ENCODE peak calls at places on chromosomes 2 and 18, in seven cellular contexts. One of them, this sample, is unnamed.

GRCh38 chr18:56545539-56545938 is 92.9 kb downstream of the TXNL1 start:
- DNase-seq in IMR-90: no peak
- DNase-seq in H9: no peak
- DNase-seq in H1: no peak
- DNase-seq in neuronal stem cell: no peak
- DNase-seq in mesendoderm: no peak
- DNase-seq in mesenchymal stem cell: no peak
- DNase-seq in this sample: no peak

GRCh38 chr2:50729306-50730105 is 302.4 kb downstream of the NRXN1 start:
- DNase-seq in mesenchymal stem cell: no peak
- DNase-seq in mesendoderm: peak; percentile 38
- DNase-seq in neuronal stem cell: no peak
- DNase-seq in H1: no peak
- DNase-seq in IMR-90: no peak
- DNase-seq in H9: no peak
- DNase-seq in this sample: no peak

GRCh38 chr2:70901235-70902066 is 34.2 kb upstream of the ATP6V1B1 start:
- DNase-seq in H1: no peak
- DNase-seq in H9: peak; percentile 69
- DNase-seq in IMR-90: peak; percentile 34
- DNase-seq in neuronal stem cell: no peak
- DNase-seq in mesendoderm: peak; percentile 77
- DNase-seq in mesenchymal stem cell: peak; percentile 44
- DNase-seq in this sample: no peak

GRCh38 chr2:127641846-127642510 is 4.0 kb upstream of the GPR17 start:
- DNase-seq in H1: no peak
- DNase-seq in IMR-90: no peak
- DNase-seq in neuronal stem cell: no peak
- DNase-seq in mesendoderm: no peak
- DNase-seq in H9: no peak
- DNase-seq in mesenchymal stem cell: no peak
- DNase-seq in this sample: no peak

GRCh38 chr2:1609706-1610485 is 134.4 kb downstream of the PXDN start:
- DNase-seq in H9: no peak
- DNase-seq in mesenchymal stem cell: no peak
- DNase-seq in H1: no peak
- DNase-seq in neuronal stem cell: no peak
- DNase-seq in mesendoderm: no peak
- DNase-seq in IMR-90: no peak
- DNase-seq in this sample: no peak

GRCh38 chr2:184452907-184453306 is 145.4 kb upstream of the ZNF804A start:
- DNase-seq in mesenchymal stem cell: no peak
- DNase-seq in H1: no peak
- DNase-seq in mesendoderm: peak; percentile 19
- DNase-seq in IMR-90: no peak
- DNase-seq in H9: no peak
- DNase-seq in neuronal stem cell: no peak
- DNase-seq in this sample: no peak

GRCh38 chr2:133603109-133603508 is 34.8 kb upstream of the NCKAP5 start:
- DNase-seq in mesenchymal stem cell: no peak
- DNase-seq in H9: no peak
- DNase-seq in IMR-90: no peak
- DNase-seq in neuronal stem cell: no peak
- DNase-seq in H1: no peak
- DNase-seq in mesendoderm: no peak
- DNase-seq in this sample: no peak

GRCh38 chr2:190425221-190425866 is 17.2 kb downstream of the MFSD6 start:
- DNase-seq in mesendoderm: no peak
- DNase-seq in H9: no peak
- DNase-seq in IMR-90: no peak
- DNase-seq in neuronal stem cell: no peak
- DNase-seq in mesenchymal stem cell: no peak
- DNase-seq in H1: no peak
- DNase-seq in this sample: no peak

GRCh38 chr2:213545481-213545880 is 261.2 kb downstream of the SPAG16 start:
- DNase-seq in mesendoderm: no peak
- DNase-seq in H1: no peak
- DNase-seq in mesenchymal stem cell: no peak
- DNase-seq in H9: no peak
- DNase-seq in IMR-90: no peak
- DNase-seq in neuronal stem cell: no peak
- DNase-seq in this sample: no peak

GRCh38 chr2:73982140-73982617 is 2.5 kb upstream of the TET3 start:
- DNase-seq in IMR-90: peak; percentile 53
- DNase-seq in mesendoderm: no peak
- DNase-seq in H9: no peak
- DNase-seq in mesenchymal stem cell: no peak
- DNase-seq in neuronal stem cell: no peak
- DNase-seq in H1: no peak
- DNase-seq in this sample: peak; percentile 52

GRCh38 chr2:110662560-110662959 is 15.3 kb downstream of the BUB1 start:
- DNase-seq in IMR-90: peak; percentile 64
- DNase-seq in H9: no peak
- DNase-seq in mesenchymal stem cell: peak; percentile 59
- DNase-seq in H1: no peak
- DNase-seq in mesendoderm: peak; percentile 13
- DNase-seq in neuronal stem cell: no peak
- DNase-seq in this sample: no peak

GRCh38 chr2:231900486-231900942 is 25.7 kb downstream of the NPPC start:
- DNase-seq in IMR-90: peak; percentile 55
- DNase-seq in mesenchymal stem cell: peak; percentile 71
- DNase-seq in H9: peak; percentile 95
- DNase-seq in neuronal stem cell: peak; percentile 76
- DNase-seq in mesendoderm: peak; percentile 90
- DNase-seq in H1: peak; percentile 85
- DNase-seq in this sample: peak; percentile 94

GRCh38 chr2:69013837-69014796 is 1.1 kb downstream of the ANTXR1 start:
- DNase-seq in mesendoderm: peak; percentile 56
- DNase-seq in H1: no peak
- DNase-seq in neuronal stem cell: no peak
- DNase-seq in H9: no peak
- DNase-seq in IMR-90: peak; percentile 54
- DNase-seq in mesenchymal stem cell: peak; percentile 58
- DNase-seq in this sample: no peak

GRCh38 chr2:219475697-219476604 is 22.7 kb upstream of the GMPPA start:
- DNase-seq in mesendoderm: peak; percentile 82
- DNase-seq in IMR-90: peak; percentile 45
- DNase-seq in mesenchymal stem cell: peak; percentile 56
- DNase-seq in neuronal stem cell: peak; percentile 58
- DNase-seq in H1: no peak
- DNase-seq in H9: peak; percentile 88
- DNase-seq in this sample: peak; percentile 48

GRCh38 chr2:168920504-168921157 is 19.5 kb downstream of the G6PC2 start:
- DNase-seq in mesenchymal stem cell: peak; percentile 35
- DNase-seq in H9: no peak
- DNase-seq in IMR-90: peak; percentile 34
- DNase-seq in mesendoderm: peak; percentile 28
- DNase-seq in neuronal stem cell: peak; percentile 26
- DNase-seq in H1: no peak
- DNase-seq in this sample: peak; percentile 81

GRCh38 chr2:11123001-11123809 is 32.1 kb upstream of the SLC66A3 start:
- DNase-seq in H1: no peak
- DNase-seq in mesenchymal stem cell: no peak
- DNase-seq in H9: no peak
- DNase-seq in neuronal stem cell: no peak
- DNase-seq in mesendoderm: no peak
- DNase-seq in IMR-90: no peak
- DNase-seq in this sample: no peak

DNA sequence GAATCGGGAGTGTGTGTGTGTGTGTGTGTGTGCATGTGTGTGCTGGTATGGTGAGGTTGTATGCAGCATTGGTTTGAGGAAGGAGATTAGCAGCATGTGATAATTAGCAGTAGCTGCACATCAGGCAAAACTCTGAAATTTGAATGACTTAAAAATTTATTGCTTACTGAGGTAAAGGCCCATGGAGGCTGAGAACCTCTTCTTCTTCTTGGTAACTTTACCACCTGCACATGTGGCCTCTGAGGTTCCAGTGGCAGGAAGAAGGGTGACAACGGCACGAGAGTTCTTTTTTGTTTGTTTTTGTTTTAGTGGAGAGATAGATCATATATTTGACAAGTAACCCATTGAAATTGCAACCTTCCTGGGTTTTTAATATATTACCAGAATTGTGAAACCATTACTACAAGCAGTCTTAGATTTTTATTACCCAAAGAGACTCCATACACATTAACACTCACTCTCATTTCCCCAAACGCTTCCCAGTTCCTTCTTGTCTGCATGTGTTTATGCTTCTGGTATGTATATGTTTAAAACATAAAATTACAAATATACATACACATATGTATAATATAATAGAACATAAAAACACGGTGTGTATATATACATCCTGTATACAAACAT is 292.1 kb downstream of the PTGR3 start:
- DNase-seq in IMR-90: no peak
- DNase-seq in mesenchymal stem cell: no peak
- DNase-seq in neuronal stem cell: no peak
- DNase-seq in H1: no peak
- DNase-seq in mesendoderm: no peak
- DNase-seq in H9: no peak
- DNase-seq in this sample: no peak
- H2AK5ac ChIP-seq in IMR-90: no peak overlapping the region
- H2AK5ac ChIP-seq in mesenchymal stem cell: no peak overlapping the region
- H2AK5ac ChIP-seq in neuronal stem cell: no peak overlapping the region
- H2AK5ac ChIP-seq in H1: no peak overlapping the region
- H2AK5ac ChIP-seq in mesendoderm: no peak overlapping the region
- H2AK5ac ChIP-seq in H9: no peak overlapping the region
- H2AK5ac ChIP-seq in this sample: no peak overlapping the region

DNA sequence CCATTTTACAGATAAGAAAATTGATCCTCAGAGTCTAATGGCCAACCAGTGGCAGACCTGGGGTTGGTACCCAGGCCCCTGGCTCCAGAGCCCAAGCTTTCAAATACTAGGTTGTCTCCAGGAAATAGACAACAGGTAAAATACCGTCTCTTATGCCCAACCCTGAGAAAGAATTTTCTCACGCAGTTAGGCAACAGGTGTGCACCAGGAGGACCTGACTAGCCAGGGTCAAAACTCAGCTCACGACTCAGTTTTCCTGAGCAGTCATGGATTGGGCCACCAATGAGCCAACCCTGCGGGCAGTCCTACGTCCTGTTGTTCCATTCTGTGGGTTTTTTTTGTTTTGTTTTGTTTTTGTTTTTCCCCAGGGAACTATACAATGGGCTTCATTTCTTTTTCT is 13.5 kb downstream of the TRIB2 start:
- DNase-seq in H9: no peak
- DNase-seq in mesendoderm: no peak
- DNase-seq in H1: no peak
- DNase-seq in IMR-90: no peak
- DNase-seq in neuronal stem cell: no peak
- DNase-seq in mesenchymal stem cell: no peak
- DNase-seq in this sample: peak; percentile 67
- H3K4me1 ChIP-seq in H9: no peaks in the 10 kb centered on the region
- H3K4me1 ChIP-seq in mesendoderm: no peaks in the 10 kb centered on the region
- H3K4me1 ChIP-seq in H1: peaks cover 4% of the 10 kb centered on the region
- H3K4me1 ChIP-seq in IMR-90: peaks cover 3% of the 10 kb centered on the region
- H3K4me1 ChIP-seq in neuronal stem cell: peaks cover 11% of the 10 kb centered on the region
- H3K4me1 ChIP-seq in mesenchymal stem cell: peaks cover 16% of the 10 kb centered on the region
- H3K4me1 ChIP-seq in this sample: no peaks in the 10 kb centered on the region

DNA sequence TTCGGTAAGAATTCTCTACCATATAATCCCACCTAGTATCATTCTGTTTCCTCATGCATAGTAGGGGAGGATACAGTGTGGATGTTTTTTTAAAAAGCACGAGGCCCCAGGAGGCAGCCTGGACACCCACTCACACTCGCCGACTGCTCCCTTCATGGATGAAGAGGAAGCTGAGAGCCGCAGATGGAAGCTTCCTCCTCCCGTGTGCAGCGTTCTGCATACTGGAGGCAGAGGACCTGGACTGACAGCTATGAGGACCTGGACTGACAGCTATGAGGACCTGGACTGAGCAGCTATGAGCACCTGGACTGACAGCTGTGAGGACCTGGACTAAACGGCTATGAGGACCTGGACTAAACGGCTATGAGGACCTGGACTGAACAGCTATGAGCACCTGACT is 234.4 kb downstream of the NDUFA10 start:
- DNase-seq in neuronal stem cell: no peak
- DNase-seq in mesendoderm: no peak
- DNase-seq in mesenchymal stem cell: no peak
- DNase-seq in IMR-90: no peak
- DNase-seq in H9: no peak
- DNase-seq in H1: no peak
- DNase-seq in this sample: no peak
- H2BK5ac ChIP-seq in neuronal stem cell: no peak overlapping the region
- H2BK5ac ChIP-seq in mesendoderm: no peak overlapping the region
- H2BK5ac ChIP-seq in mesenchymal stem cell: no peak overlapping the region
- H2BK5ac ChIP-seq in IMR-90: no peak overlapping the region
- H2BK5ac ChIP-seq in H9: no peak overlapping the region
- H2BK5ac ChIP-seq in H1: no peak overlapping the region
- H2BK5ac ChIP-seq in this sample: no peak overlapping the region

DNA sequence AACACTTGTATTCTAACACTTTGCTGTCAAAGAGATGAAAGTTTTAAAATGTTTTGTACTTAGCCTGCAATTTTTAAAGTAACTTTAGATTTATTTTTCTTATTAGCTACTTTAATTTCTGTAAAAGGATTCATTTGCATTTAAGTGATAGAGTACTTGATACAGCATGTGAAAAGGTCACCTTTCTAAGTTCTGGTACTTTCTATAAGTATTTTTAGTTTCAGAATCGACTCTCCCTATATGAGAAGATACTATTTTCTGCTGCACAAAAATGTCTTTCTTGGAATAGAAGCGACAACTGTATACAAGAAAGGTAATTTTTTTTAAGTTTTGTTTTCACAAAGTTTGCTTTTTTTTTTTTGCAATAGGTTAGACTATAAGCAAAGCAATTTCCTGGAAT is 72.9 kb downstream of the METTL8 start:
- DNase-seq in H9: no peak
- DNase-seq in IMR-90: no peak
- DNase-seq in mesenchymal stem cell: no peak
- DNase-seq in H1: no peak
- DNase-seq in mesendoderm: no peak
- DNase-seq in neuronal stem cell: no peak
- DNase-seq in this sample: no peak
- H2AK5ac ChIP-seq in H9: no peak overlapping the region
- H2AK5ac ChIP-seq in IMR-90: no peak overlapping the region
- H2AK5ac ChIP-seq in mesenchymal stem cell: no peak overlapping the region
- H2AK5ac ChIP-seq in H1: no peak overlapping the region
- H2AK5ac ChIP-seq in mesendoderm: no peak overlapping the region
- H2AK5ac ChIP-seq in neuronal stem cell: no peak overlapping the region
- H2AK5ac ChIP-seq in this sample: no peak overlapping the region

DNA sequence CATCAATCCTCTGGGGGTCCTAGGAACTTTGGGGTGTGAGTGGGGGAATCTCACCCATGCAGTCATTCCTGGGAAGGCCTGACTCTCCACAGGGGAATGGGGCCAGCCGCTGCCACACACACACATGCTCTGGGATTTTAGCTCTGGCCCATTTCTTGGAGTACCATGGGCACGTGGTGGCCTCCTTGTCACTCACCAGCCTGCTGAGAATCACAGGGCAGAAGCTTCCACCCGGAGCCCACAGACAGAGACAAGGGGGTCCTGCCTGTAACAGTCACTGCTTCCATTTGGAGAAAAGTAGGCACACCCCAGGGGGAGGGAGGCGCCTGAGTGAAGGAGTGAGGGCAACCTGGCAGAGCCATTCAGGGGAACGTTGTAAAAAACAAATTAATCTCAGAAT is 48.8 kb downstream of the TWIST2 start:
- DNase-seq in mesenchymal stem cell: no peak
- DNase-seq in H1: no peak
- DNase-seq in IMR-90: no peak
- DNase-seq in mesendoderm: no peak
- DNase-seq in H9: no peak
- DNase-seq in neuronal stem cell: no peak
- DNase-seq in this sample: no peak
- H3K4me1 ChIP-seq in mesenchymal stem cell: peaks cover 29% of the 10 kb centered on the region
- H3K4me1 ChIP-seq in H1: peaks cover 9% of the 10 kb centered on the region
- H3K4me1 ChIP-seq in IMR-90: peaks cover 33% of the 10 kb centered on the region
- H3K4me1 ChIP-seq in mesendoderm: peaks cover 9% of the 10 kb centered on the region
- H3K4me1 ChIP-seq in H9: no peaks in the 10 kb centered on the region
- H3K4me1 ChIP-seq in neuronal stem cell: peaks cover 10% of the 10 kb centered on the region
- H3K4me1 ChIP-seq in this sample: peaks cover 19% of the 10 kb centered on the region

This sample was measured in trophoblast cell.